ENCODE peak calls at places on chromosomes 16 and 17, in four cellular contexts. Y is naive thymus-derived CD4-positive, alpha-beta T cell; C is upper lobe of right lung; W is heart right ventricle. T is an unnamed sample.

GRCh38 chr16:2040450-2041105 is 7.1 kb downstream of the NTHL1 start:
- DNase-seq in Y (no peak), C (no peak), W (no peak), T (peak; percentile 60)

GRCh38 chr17:36598951-36599401 is 2.4 kb upstream of the MRM1 start:
- DNase-seq in Y (no peak), C (peak; percentile 57), W (no peak), T (no peak)

GRCh38 chr17:1413281-1413791 is 13.3 kb upstream of the YWHAE start:
- DNase-seq in Y (no peak), C (peak; percentile 71), W (peak; percentile 68), T (no peak)

GRCh38 chr17:47742319-47743181 is 9.5 kb downstream of the TBX21 start:
- DNase-seq in Y (peak; percentile 56), C (no peak), W (peak; percentile 39), T (peak; percentile 40)

GRCh38 chr16:47392114-47392513 is 68.7 kb downstream of the ITFG1 start:
- DNase-seq in Y (peak; percentile 9), C (no peak), W (no peak), T (no peak)

GRCh38 chr17:32976131-32976530 is 15.5 kb upstream of the SPACA3 start:
- DNase-seq in Y (no peak), C (no peak), W (no peak), T (no peak)

GRCh38 chr16:66472961-66473610 is 46.0 kb downstream of the BEAN1 start:
- DNase-seq in Y (no peak), C (no peak), W (no peak), T (no peak)

GRCh38 chr17:15651583-15652110 is 32.1 kb upstream of the FBXW10B start:
- DNase-seq in Y (no peak), C (peak; percentile 95), W (peak; percentile 95), T (peak; percentile 95)

GRCh38 chr17:44083250-44083849 is 12.8 kb downstream of the G6PC3 start:
- DNase-seq in Y (no peak), C (peak; percentile 60), W (no peak), T (no peak)

GRCh38 chr17:12789075-12789975 is at the start of gene ARHGAP44:
- DNase-seq in Y (no peak), C (peak; percentile 87), W (peak; percentile 76), T (no peak)

GRCh38 chr17:49708515-49709161 is 874 bp upstream of the SLC35B1 start:
- DNase-seq in Y (no peak), C (no peak), W (no peak), T (no peak)

GRCh38 chr16:88773812-88774291 is 11.2 kb downstream of the PIEZO1 start:
- DNase-seq in Y (no peak), C (peak; percentile 88), W (peak; percentile 69), T (no peak)

GRCh38 chr16:52552643-52553042 is 5.7 kb upstream of the TOX3 start:
- DNase-seq in Y (no peak), C (no peak), W (no peak), T (no peak)

GRCh38 chr17:58741121-58741625 is 14.5 kb upstream of the PPM1E start:
- DNase-seq in Y (no peak), C (no peak), W (no peak), T (no peak)

GRCh38 chr17:73947281-73947975 is 256.1 kb upstream of the RPL38 start:
- DNase-seq in Y (no peak), C (no peak), W (no peak), T (no peak)

GRCh38 chr16:12255473-12255872 is 278.9 kb downstream of the SNX29 start:
- DNase-seq in Y (no peak), C (no peak), W (no peak), T (no peak)

GRCh38 chr17:49915260-49915659 is 53.7 kb upstream of the DLX4 start:
- DNase-seq in Y (no peak), C (no peak), W (no peak), T (no peak)

GRCh38 chr16:85840395-85840794 is 40.9 kb downstream of the COX4I1 start:
- DNase-seq in Y (no peak), C (no peak), W (no peak), T (no peak)

GRCh38 chr17:10139560-10139959 is 58.8 kb downstream of the GAS7 start:
- DNase-seq in Y (no peak), C (peak; percentile 6), W (no peak), T (no peak)

GRCh38 chr16:79625738-79626137 is 25.2 kb upstream of the MAF start:
- DNase-seq in Y (no peak), C (no peak), W (no peak), T (no peak)

GRCh38 chr16:6549415-6549814 is 783.2 kb upstream of the RBFOX1 start:
- DNase-seq in Y (no peak), C (no peak), W (no peak), T (no peak)

GRCh38 chr17:21475555-21475954 is 99.4 kb downstream of the KCNJ12 start:
- DNase-seq in Y (no peak), C (no peak), W (no peak), T (peak; percentile 14)

GRCh38 chr17:16975266-16975651 is 3.3 kb upstream of the TNFRSF13B start:
- DNase-seq in Y (no peak), C (no peak), W (no peak), T (no peak)
- H3K27ac ChIP-seq in Y (no peak overlapping the region), C (no peak overlapping the region), W (no peak overlapping the region), T (no peak overlapping the region)

GRCh38 chr16:847151-847550 is 46.6 kb upstream of the GNG13 start:
- DNase-seq in Y (no peak), C (no peak), W (no peak), T (no peak)
- H3K9me3 ChIP-seq in Y (no peaks in the 10 kb centered on the region), C (no peaks in the 10 kb centered on the region), W (no peaks in the 10 kb centered on the region), T (no peaks in the 10 kb centered on the region)

GRCh38 chr16:89815639-89816348 is 653 bp downstream of the FANCA start:
- DNase-seq in Y (no peak), C (no peak), W (no peak), T (no peak)
- H3K27ac ChIP-seq in Y (peak overlapping the region; percentile 13), C (no peak overlapping the region), W (no peak overlapping the region), T (no peak overlapping the region)

GRCh38 chr17:79295307-79295706 is 220.7 kb downstream of the ENGASE start:
- DNase-seq in Y (no peak), C (no peak), W (no peak), T (no peak)
- H3K9me3 ChIP-seq in Y (no peaks in the 10 kb centered on the region), C (no peaks in the 10 kb centered on the region), W (no peaks in the 10 kb centered on the region), T (no peaks in the 10 kb centered on the region)

T was measured in suprapubic skin.